ENCODE peak calls at places on chromosomes 12 and 14, in eight cellular contexts. T is CD8-positive, alpha-beta T cell; G is RWPE1; H is cardiac muscle cell; S is AG04450; O is mesendoderm; U is suprapubic skin; Z is heart right ventricle. D is an unnamed sample.

GRCh38 chr12:118271770-118272417 is 100.8 kb downstream of the TAOK3 start:
- DNase-seq in S (no peak), T (no peak), Z (no peak), U (no peak), H (no peak), G (peak; percentile 75), O (peak; percentile 45), D (peak; percentile 45)

GRCh38 chr14:71140157-71140556 is 232.9 kb downstream of the PCNX1 start:
- DNase-seq in Z (no peak), G (no peak), T (no peak), H (no peak), S (no peak), O (no peak), U (no peak), D (no peak)

GRCh38 chr12:82176761-82177490 is 181.3 kb downstream of the CCDC59 start:
- DNase-seq in G (no peak), H (no peak), O (peak; percentile 32), U (no peak), S (no peak), T (no peak), Z (no peak), D (no peak)

GRCh38 chr12:1778911-1779310 is 41.5 kb upstream of the LRTM2 start:
- DNase-seq in O (no peak), T (no peak), H (no peak), S (no peak), U (no peak), Z (no peak), G (no peak), D (no peak)

GRCh38 chr12:13390381-13390856 is 193.9 kb downstream of the EMP1 start:
- DNase-seq in T (no peak), H (no peak), G (peak; percentile 83), U (no peak), O (no peak), S (no peak), Z (peak; percentile 86), D (peak; percentile 87)

GRCh38 chr12:32595251-32595650 is 83.8 kb upstream of the DNM1L start:
- DNase-seq in G (no peak), T (no peak), U (no peak), O (no peak), H (no peak), S (peak; percentile 20), Z (no peak), D (peak; percentile 65)

GRCh38 chr12:107760207-107760816 is 625 bp downstream of the PRDM4 start:
- DNase-seq in T (no peak), S (no peak), H (peak; percentile 48), Z (peak; percentile 33), U (peak; percentile 79), O (peak; percentile 56), G (peak; percentile 18), D (no peak)

GRCh38 chr14:104011824-104012517 is 69.6 kb upstream of the RD3L start:
- DNase-seq in O (no peak), S (no peak), G (no peak), H (peak; percentile 11), Z (peak; percentile 56), T (no peak), U (no peak), D (no peak)

GRCh38 chr14:32192712-32193373 is 9.0 kb upstream of the RNU6-7 start:
- DNase-seq in U (no peak), S (no peak), O (peak; percentile 24), G (no peak), T (no peak), H (no peak), Z (no peak), D (no peak)

GRCh38 chr12:52160200-52160599 is 31.6 kb downstream of the KRT80 start:
- DNase-seq in Z (no peak), H (no peak), U (no peak), T (no peak), O (no peak), G (no peak), S (no peak), D (no peak)

GRCh38 chr12:40099423-40099853 is 6.4 kb downstream of the SLC2A13 start:
- DNase-seq in Z (no peak), H (no peak), T (no peak), U (no peak), S (no peak), G (no peak), O (no peak), D (no peak)

GRCh38 chr14:91417983-91418386 is 365 bp upstream of the CCDC88C start:
- DNase-seq in Z (peak; percentile 27), H (no peak), T (peak; percentile 50), O (peak; percentile 65), S (no peak), G (peak; percentile 57), U (no peak), D (no peak)

GRCh38 chr14:91418387-91419043 is 895 bp upstream of the CCDC88C start:
- DNase-seq in H (peak; percentile 55), T (peak; percentile 73), Z (peak; percentile 75), S (no peak), U (no peak), G (peak; percentile 48), O (peak; percentile 93), D (no peak)

GRCh38 chr14:91420686-91421085 is 3.1 kb upstream of the CCDC88C start:
- DNase-seq in Z (no peak), T (no peak), O (no peak), U (no peak), G (no peak), H (no peak), S (no peak), D (no peak)

GRCh38 chr14:91419044-91419397 is 1.4 kb upstream of the CCDC88C start:
- DNase-seq in Z (no peak), G (no peak), S (no peak), T (no peak), H (no peak), O (no peak), U (no peak), D (no peak)

DNA sequence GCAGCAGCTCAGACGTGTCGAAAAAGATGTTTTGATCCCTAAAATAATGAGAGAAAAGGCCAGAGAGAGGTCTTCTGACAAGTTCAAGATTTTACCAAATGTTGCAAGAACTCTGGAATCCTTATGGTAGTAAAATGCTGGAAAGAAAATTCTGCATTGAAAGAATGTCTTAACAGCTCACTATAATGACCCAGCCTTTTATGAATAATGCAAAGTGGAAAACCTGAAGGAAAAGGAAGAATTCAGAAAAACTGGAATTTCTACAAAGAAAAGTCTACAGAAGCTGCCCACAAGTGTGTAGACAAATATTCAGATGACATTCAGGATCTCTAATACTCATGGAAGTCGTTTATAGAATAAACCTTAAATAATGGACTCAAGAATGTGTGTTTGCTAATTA is 1.8 kb upstream of the CCDC88C start:
- DNase-seq in U (no peak), H (no peak), Z (no peak), T (no peak), G (no peak), O (no peak), S (no peak), D (no peak)
- H3K27ac ChIP-seq in U (no peak overlapping the region), H (no peak overlapping the region), Z (no peak overlapping the region), T (peak overlapping the region; percentile 19), G (no peak overlapping the region), O (no peak overlapping the region), S (no peak overlapping the region), D (no peak overlapping the region)

DNA sequence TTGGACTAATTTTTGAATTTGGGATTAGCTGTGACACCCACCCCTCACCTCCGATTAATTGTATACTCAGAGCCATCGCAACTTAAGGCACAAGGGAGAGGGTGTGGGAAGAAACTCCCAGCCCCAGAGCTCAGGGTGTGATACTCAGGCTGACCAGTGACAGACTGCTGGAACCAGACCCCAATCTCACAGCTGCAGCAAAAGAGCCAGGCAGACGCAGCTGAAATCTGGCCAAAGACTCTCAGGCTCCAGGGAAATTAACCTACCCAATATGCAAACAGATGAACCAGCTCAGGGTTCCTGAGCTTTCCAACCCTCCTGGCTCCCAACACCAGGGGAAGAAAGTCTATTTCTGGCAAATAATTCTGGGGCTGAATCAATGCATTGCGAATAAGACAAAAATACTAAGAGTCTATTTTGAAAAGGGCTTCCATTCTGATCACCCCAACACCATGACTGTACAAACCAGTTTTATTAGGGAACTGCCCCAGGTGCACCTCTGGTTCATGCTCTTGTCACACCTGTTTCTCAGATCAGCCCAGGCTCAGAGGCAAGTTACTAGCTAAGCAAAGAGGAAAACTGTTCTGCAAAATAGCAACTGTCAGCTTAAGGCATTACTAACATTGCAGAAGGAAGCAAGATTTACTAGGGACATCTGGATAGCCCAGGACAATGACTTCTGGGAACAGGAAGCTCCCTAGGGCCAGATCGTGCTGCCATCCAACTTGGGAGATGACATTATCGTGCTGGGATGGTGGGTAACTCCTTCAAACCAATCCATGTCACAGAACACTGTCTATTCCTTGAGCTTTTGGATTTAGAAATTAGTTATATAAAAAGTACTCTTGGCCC is 30.3 kb downstream of the ANAPC7 start:
- DNase-seq in G (no peak), U (no peak), Z (no peak), T (no peak), O (no peak), H (no peak), S (no peak), D (no peak)
- H3K27ac ChIP-seq in G (no peak overlapping the region), U (peak overlapping the region; percentile 79), Z (no peak overlapping the region), T (no peak overlapping the region), O (no peak overlapping the region), H (peak overlapping the region; percentile 43), S (no peak overlapping the region), D (peak overlapping the region; percentile 56)

DNA sequence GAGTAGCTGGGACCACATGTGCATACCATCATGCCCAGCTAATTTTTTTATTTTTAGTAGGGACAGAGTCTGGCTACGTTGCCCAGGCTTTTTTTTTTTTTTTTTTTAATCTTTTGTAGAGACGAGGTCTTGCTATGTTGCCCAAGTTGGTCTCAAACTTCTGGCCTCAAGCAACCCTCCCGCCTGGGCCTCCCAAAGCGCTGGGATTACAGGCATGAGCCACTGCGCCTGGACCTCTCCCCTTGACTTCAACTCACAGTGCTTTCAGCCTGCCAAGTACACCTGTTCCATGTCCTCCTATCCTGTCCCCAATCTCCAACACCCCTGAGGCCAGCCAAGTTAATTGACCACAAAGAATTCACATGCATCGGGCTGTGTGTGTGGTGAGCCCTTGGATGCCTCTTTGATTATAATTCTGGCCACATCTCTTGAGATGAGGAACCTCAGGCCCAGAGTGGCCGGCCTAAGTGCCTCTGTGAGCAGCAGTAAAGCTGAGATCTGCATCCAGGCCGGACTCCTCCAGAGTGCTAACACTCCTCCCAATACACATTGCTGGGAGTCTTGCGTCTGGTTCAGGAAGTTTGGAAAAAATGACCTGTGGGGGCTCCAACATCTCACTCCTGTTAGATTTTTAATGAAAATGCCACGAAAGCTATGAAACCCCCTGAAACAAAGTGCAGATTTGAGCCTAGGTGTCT is 6.8 kb downstream of the RAB35 start:
- DNase-seq in U (no peak), Z (no peak), S (no peak), H (no peak), G (no peak), T (no peak), O (peak; percentile 72), D (no peak)
- H3K27ac ChIP-seq in U (no peak overlapping the region), Z (no peak overlapping the region), S (no peak overlapping the region), H (no peak overlapping the region), G (no peak overlapping the region), T (no peak overlapping the region), O (no peak overlapping the region), D (no peak overlapping the region)

DNA sequence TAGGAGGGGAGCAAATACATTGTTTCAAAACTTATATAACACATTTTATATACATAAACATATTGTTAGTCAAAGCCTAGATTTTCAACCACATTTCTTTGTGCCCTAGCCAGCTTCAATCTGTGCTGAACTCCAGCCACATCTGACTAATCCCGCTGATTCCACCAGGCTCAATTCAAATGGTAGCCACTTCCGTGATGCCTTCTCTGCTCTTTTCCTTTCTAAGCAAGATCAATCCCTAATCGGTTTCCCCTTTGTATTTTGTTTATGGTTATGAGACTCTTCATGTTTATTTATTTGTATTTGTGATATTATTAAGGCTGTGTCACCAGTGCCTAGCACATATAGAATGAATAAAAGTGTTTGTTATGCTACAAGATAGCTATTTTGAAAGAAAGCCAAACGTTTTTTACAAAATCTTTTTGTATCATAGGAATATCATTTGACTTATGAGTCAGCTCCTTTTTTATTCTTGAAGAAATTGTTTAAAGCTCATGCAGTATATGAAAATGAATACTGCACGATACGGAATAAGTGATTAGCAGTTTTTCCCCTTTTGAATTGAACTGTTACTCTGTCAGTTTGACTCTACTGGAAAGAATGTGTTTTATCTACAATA is 110.2 kb downstream of the PLEKHA5 start:
- DNase-seq in Z (no peak), T (no peak), O (peak; percentile 36), U (no peak), H (no peak), S (no peak), G (no peak), D (no peak)
- H3K27ac ChIP-seq in Z (peak overlapping the region; percentile 14), T (no peak overlapping the region), O (no peak overlapping the region), U (no peak overlapping the region), H (no peak overlapping the region), S (peak overlapping the region; percentile 53), G (no peak overlapping the region), D (no peak overlapping the region)